ENCODE peak calls at places on chromosomes 16 and 17, in four cellular contexts. G, K, Q and V are unnamed samples.

GRCh38 chr17:7651097-7651958 is 602 bp downstream of the ATP1B2 start:
- DNase-seq in G (no peak), K (no peak), Q (no peak), V (no peak)

GRCh38 chr17:39668141-39668924 is at the start of gene PNMT:
- DNase-seq in G (peak; percentile 66), K (peak; percentile 80), Q (peak; percentile 39), V (peak; percentile 78)

GRCh38 chr16:17374668-17375255 is 96.0 kb downstream of the XYLT1 start:
- DNase-seq in G (no peak), K (no peak), Q (no peak), V (no peak)

GRCh38 chr16:23952128-23953041 is 116.6 kb downstream of the PRKCB start:
- DNase-seq in G (peak; percentile 3), K (no peak), Q (peak; percentile 21), V (no peak)

GRCh38 chr17:40539711-40540411 is 25.4 kb downstream of the CCR7 start:
- DNase-seq in G (no peak), K (no peak), Q (no peak), V (no peak)

GRCh38 chr16:47371615-47372014 is 89.2 kb downstream of the ITFG1 start:
- DNase-seq in G (no peak), K (no peak), Q (no peak), V (no peak)

GRCh38 chr16:70391881-70392481 is 45.3 kb downstream of the DDX19A start:
- DNase-seq in G (no peak), K (no peak), Q (peak; percentile 70), V (no peak)

GRCh38 chr16:27822529-27823437 is 240.7 kb downstream of the GSG1L start:
- DNase-seq in G (no peak), K (no peak), Q (no peak), V (no peak)

GRCh38 chr17:4449736-4450135 is 16.0 kb downstream of the SPNS3 start:
- DNase-seq in G (peak; percentile 23), K (no peak), Q (no peak), V (no peak)

GRCh38 chr16:71537643-71538042 is 11.4 kb downstream of the CHST4 start:
- DNase-seq in G (peak; percentile 57), K (no peak), Q (peak; percentile 41), V (peak; percentile 7)

GRCh38 chr16:23434380-23434779 is 18.6 kb downstream of the COG7 start:
- DNase-seq in G (peak; percentile 78), K (no peak), Q (peak; percentile 74), V (no peak)

GRCh38 chr16:787261-787966 is 767 bp downstream of the RPUSD1 start:
- DNase-seq in G (peak; percentile 48), K (no peak), Q (no peak), V (no peak)

GRCh38 chr16:19384656-19385055 is 33.0 kb upstream of the TMC5 start:
- DNase-seq in G (peak; percentile 92), K (no peak), Q (no peak), V (no peak)

GRCh38 chr16:17224859-17225258 is 245.9 kb downstream of the XYLT1 start:
- DNase-seq in G (peak; percentile 66), K (peak; percentile 90), Q (peak; percentile 82), V (no peak)

GRCh38 chr16:57893559-57894389 is 77.2 kb downstream of the CNGB1 start:
- DNase-seq in G (peak; percentile 66), K (no peak), Q (peak; percentile 91), V (no peak)

GRCh38 chr16:67192781-67193260 is 866 bp downstream of the E2F4 start:
- DNase-seq in G (no peak), K (no peak), Q (no peak), V (no peak)

GRCh38 chr16:46859719-46860152 is 24.4 kb upstream of the GPT2 start:
- DNase-seq in G (peak; percentile 46), K (no peak), Q (peak; percentile 91), V (no peak)

GRCh38 chr17:76000016-76000754 is 470 bp upstream of the CDK3 start:
- DNase-seq in G (peak; percentile 39), K (no peak), Q (peak; percentile 16), V (peak; percentile 46)

GRCh38 chr16:89326721-89327120 is 109.2 kb downstream of the ZNF778 start:
- DNase-seq in G (no peak), K (peak; percentile 54), Q (no peak), V (no peak)

GRCh38 chr16:89323120-89323960 is 105.8 kb downstream of the ZNF778 start:
- DNase-seq in G (no peak), K (no peak), Q (no peak), V (no peak)

GRCh38 chr16:89324056-89325010 is 106.8 kb downstream of the ZNF778 start:
- DNase-seq in G (no peak), K (no peak), Q (peak; percentile 92), V (no peak)

GRCh38 chr16:89322381-89323119 is 105.0 kb downstream of the ZNF778 start:
- DNase-seq in G (no peak), K (no peak), Q (peak; percentile 82), V (no peak)

DNA sequence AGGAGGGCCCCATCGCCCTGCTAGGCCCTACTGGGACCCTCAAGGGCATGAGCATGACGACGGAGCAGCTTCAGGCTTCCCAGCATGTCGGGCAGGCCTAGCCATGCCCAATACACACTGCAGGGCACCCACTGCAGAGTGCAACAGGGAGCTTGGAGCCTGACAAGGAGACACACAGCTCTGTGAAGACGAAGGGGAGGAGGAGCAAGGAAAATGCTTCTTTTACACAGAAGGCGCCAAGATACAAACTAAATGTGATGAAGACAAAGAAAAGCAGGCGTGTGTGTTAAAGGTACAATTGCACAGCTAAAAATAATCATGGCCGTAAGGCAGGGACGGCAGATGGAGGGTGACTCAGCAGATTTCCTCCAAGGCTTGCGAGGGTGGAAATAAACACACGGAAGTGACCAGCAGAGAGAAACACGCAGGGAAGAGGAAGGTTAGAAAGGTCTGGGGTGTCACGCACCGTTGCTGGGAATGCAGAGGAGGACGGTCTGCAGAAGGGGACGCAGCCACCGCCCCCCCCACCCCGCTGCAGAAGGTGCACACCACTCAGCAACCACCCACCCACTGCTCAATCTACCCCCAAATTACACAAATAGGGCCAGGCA is 108.5 kb downstream of the ZNF778 start:
- DNase-seq in G (peak; percentile 77), K (peak; percentile 80), Q (peak; percentile 93), V (no peak)
- H3K27ac ChIP-seq in G (no peak overlapping the region), K (peak overlapping the region; percentile 68), Q (peak overlapping the region; percentile 88), V (no peak overlapping the region)

GRCh38 chr16:2531696-2532493 is 687 bp upstream of the CEMP1 start:
- DNase-seq in G (peak; percentile 99), K (peak; percentile 99), Q (peak; percentile 95), V (peak; percentile 97)
- H3K27ac ChIP-seq in G (peak overlapping the region; percentile 98), K (peak overlapping the region; percentile 99), Q (peak overlapping the region; percentile 75), V (peak overlapping the region; percentile 94)

GRCh38 chr17:46064460-46064859 is 65.4 kb downstream of the STH start:
- DNase-seq in G (no peak), K (no peak), Q (no peak), V (no peak)
- H3K27ac ChIP-seq in G (no peak overlapping the region), K (no peak overlapping the region), Q (no peak overlapping the region), V (no peak overlapping the region)

DNA sequence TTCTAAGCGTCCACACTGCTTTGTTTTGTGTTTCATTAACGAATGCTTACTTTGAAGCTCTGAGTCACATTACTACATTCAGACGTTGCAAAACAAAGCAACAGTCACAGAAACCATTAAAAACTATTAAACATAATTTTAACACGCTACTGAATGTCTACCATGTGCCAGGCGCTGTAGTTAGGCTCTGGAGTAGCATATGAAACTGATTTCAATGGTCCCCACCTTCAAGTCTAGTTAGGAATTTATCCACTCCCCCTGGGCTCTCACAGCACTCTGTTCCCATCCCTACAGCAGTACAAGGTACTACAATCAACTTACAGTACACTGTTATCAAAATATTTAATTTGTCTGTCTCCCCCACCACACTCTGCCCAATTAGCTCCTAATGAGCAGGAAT is 631 bp downstream of the UTP6 start:
- DNase-seq in G (peak; percentile 22), K (no peak), Q (peak; percentile 25), V (no peak)
- H3K27ac ChIP-seq in G (peak overlapping the region; percentile 74), K (peak overlapping the region; percentile 78), Q (peak overlapping the region; percentile 70), V (peak overlapping the region; percentile 46)

GRCh38 chr17:44569459-44569858 is 12.2 kb downstream of the FZD2 start:
- DNase-seq in G (no peak), K (no peak), Q (no peak), V (no peak)
- H3K27ac ChIP-seq in G (no peak overlapping the region), K (no peak overlapping the region), Q (peak overlapping the region; percentile 57), V (no peak overlapping the region)